ENCODE peak calls at places on chromosomes 4 and X, in five cellular contexts. W, P, B, F and L are unnamed samples.

GRCh38 chr4:123471655-123472054 is 75.1 kb downstream of the SPRY1 start:
- DNase-seq in W (no peak), P (no peak), B (no peak), F (no peak), L (no peak)

GRCh38 chr4:188299161-188299560 is 159.9 kb downstream of the TRIML1 start:
- DNase-seq in W (no peak), P (no peak), B (no peak), F (no peak), L (no peak)

GRCh38 chr4:150283689-150284088 is 205.4 kb downstream of the DCLK2 start:
- DNase-seq in W (no peak), P (no peak), B (no peak), F (no peak), L (no peak)

GRCh38 chr4:833156-833555 is 7.2 kb upstream of the CPLX1 start:
- DNase-seq in W (no peak), P (no peak), B (no peak), F (no peak), L (peak)

GRCh38 chr4:181181331-181181730 is 1061.9 kb upstream of the TENM3 start:
- DNase-seq in W (no peak), P (no peak), B (no peak), F (no peak), L (no peak)

GRCh38 chr4:148415500-148415899 is 26.7 kb downstream of the NR3C2 start:
- DNase-seq in W (no peak), P (no peak), B (no peak), F (no peak), L (no peak)

GRCh38 chr4:65645185-65645584 is 25.1 kb downstream of the EPHA5 start:
- DNase-seq in W (no peak), P (no peak), B (no peak), F (no peak), L (no peak)

GRCh38 chrX:100946521-100946920 is 17.8 kb upstream of the XKRX start:
- DNase-seq in W (no peak), P (no peak), B (no peak), F (no peak), L (no peak)

GRCh38 chrX:39750798-39751197 is 347.0 kb downstream of the BCOR start:
- DNase-seq in W (no peak), P (no peak), B (no peak), F (no peak), L (peak)

GRCh38 chr4:180832086-180832485 is 1411.1 kb upstream of the TENM3 start:
- DNase-seq in W (no peak), P (no peak), B (no peak), F (no peak), L (no peak)

GRCh38 chrX:86148024-86148511 is at the start of gene DACH2:
- DNase-seq in W (peak), P (peak), B (peak), F (peak), L (peak)

GRCh38 chr4:4226606-4227438 is at the start of gene OTOP1:
- DNase-seq in W (no peak), P (no peak), B (no peak), F (no peak), L (no peak)

GRCh38 chrX:107713205-107714195 is 62.1 kb downstream of the TSC22D3 start:
- DNase-seq in W (peak), P (no peak), B (no peak), F (no peak), L (no peak)

GRCh38 chr4:149296503-149296902 is 519.1 kb downstream of the IQCM start:
- DNase-seq in W (no peak), P (no peak), B (no peak), F (no peak), L (no peak)

GRCh38 chr4:144906181-144906895 is 191.7 kb downstream of the ANAPC10 start:
- DNase-seq in W (no peak), P (no peak), B (no peak), F (no peak), L (peak)

GRCh38 chrX:136639506-136640176 is 8.3 kb upstream of the CD40LG start:
- DNase-seq in W (no peak), P (no peak), B (no peak), F (no peak), L (no peak)

GRCh38 chr4:67020079-67020807 is 525.1 kb downstream of the CENPC start:
- DNase-seq in W (no peak), P (no peak), B (no peak), F (no peak), L (no peak)

GRCh38 chrX:56978172-56978571 is 17.2 kb downstream of the SPIN3 start:
- DNase-seq in W (peak), P (no peak), B (peak), F (peak), L (no peak)

GRCh38 chr4:121950680-121951569 is 935 bp downstream of the TRPC3 start:
- DNase-seq in W (peak), P (no peak), B (peak), F (no peak), L (no peak)

GRCh38 chr4:3705236-3705987 is 60.8 kb upstream of the ADRA2C start:
- DNase-seq in W (no peak), P (no peak), B (no peak), F (no peak), L (no peak)

GRCh38 chrX:2898861-2899512 is 30.2 kb downstream of the ARSD start:
- DNase-seq in W (no peak), P (no peak), B (no peak), F (no peak), L (no peak)

GRCh38 chr4:41098093-41098492 is 116.2 kb downstream of the APBB2 start:
- DNase-seq in W (no peak), P (no peak), B (no peak), F (no peak), L (no peak)

GRCh38 chr4:60133414-60133813 is 1066.7 kb upstream of the ADGRL3 start:
- DNase-seq in W (no peak), P (no peak), B (no peak), F (no peak), L (no peak)

GRCh38 chrX:150406559-150406958 is 43.4 kb downstream of the MAMLD1 start:
- DNase-seq in W (no peak), P (no peak), B (no peak), F (no peak), L (no peak)
- H3K27ac ChIP-seq in W (no peak), P (no peak), B (no peak), F (no peak), L (no peak)

GRCh38 chrX:150572206-150572605 is 3.8 kb downstream of the MTM1 start:
- DNase-seq in W (no peak), P (no peak), B (no peak), F (no peak), L (no peak)

GRCh38 chrX:150573702-150574101 is 5.3 kb downstream of the MTM1 start:
- DNase-seq in W (no peak), P (no peak), B (no peak), F (no peak), L (no peak)

GRCh38 chrX:150577174-150577573 is 8.8 kb downstream of the MTM1 start:
- DNase-seq in W (no peak), P (no peak), B (no peak), F (no peak), L (no peak)

GRCh38 chrX:150575415-150575814 is 7.0 kb downstream of the MTM1 start:
- DNase-seq in W (no peak), P (no peak), B (no peak), F (no peak), L (no peak)

GRCh38 chrX:150574824-150575409 is 6.5 kb downstream of the MTM1 start:
- DNase-seq in W (no peak), P (no peak), B (no peak), F (no peak), L (no peak)
- H3K27ac ChIP-seq in W (peak), P (no peak), B (no peak), F (no peak), L (no peak)

DNA sequence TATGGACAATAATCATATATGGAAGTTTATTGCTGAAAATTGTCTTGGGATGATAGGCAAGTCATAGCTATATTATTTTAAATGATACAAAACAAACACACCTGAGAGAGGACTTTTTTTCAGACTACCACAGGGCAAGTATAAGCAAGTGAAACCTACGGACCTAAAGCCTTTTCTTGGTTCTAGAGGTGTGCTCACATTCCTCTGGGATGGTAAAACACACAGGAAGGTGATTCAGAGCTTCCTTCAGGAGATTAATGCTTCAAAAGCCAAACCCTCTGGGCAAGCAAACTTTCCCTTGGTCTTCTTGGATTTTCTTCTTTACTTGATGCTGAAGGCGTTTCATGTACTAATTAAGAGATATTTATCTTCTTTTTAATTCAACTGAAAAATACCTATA is 60.1 kb upstream of the ACSL4 start:
- DNase-seq in W (no peak), P (no peak), B (no peak), F (no peak), L (no peak)
- H3K27ac ChIP-seq in W (no peak), P (no peak), B (no peak), F (no peak), L (no peak)

GRCh38 chr4:82909326-82909725 is 8.8 kb downstream of the THAP9 start:
- DNase-seq in W (no peak), P (no peak), B (no peak), F (no peak), L (no peak)

GRCh38 chr4:82903737-82904136 is 3.2 kb downstream of the THAP9 start:
- DNase-seq in W (no peak), P (no peak), B (peak), F (no peak), L (peak)

GRCh38 chr4:82901129-82901718 is 689 bp downstream of the THAP9 start:
- DNase-seq in W (no peak), P (no peak), B (no peak), F (no peak), L (no peak)

GRCh38 chr4:82906469-82906868 is 5.9 kb downstream of the THAP9 start:
- DNase-seq in W (no peak), P (no peak), B (no peak), F (no peak), L (no peak)

DNA sequence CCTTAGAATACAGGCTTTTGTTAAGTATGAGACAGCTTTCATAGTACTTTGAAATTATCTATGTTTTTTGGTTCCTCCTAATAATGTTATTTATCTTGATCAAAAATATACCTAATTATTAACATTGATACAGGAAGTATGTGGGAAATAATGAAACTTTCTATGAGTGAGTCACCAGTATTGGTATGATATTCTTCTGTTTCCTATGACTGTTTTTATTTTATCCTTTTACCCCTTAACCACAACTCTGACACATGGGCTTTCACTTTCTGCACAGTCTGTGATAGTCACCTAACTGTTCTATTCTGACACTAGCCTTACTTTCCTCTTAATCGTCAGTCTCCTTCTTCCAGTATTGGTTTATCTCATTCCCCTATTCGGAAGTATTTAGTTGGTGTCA is 4.7 kb downstream of the THAP9 start:
- DNase-seq in W (no peak), P (no peak), B (peak), F (no peak), L (no peak)
- H3K27ac ChIP-seq in W (no peak), P (no peak), B (peak), F (no peak), L (no peak)